ENCODE peak calls at places on chromosomes 4 and X, in seven cellular contexts. X, R, Y, M, E, N and C are unnamed samples.

GRCh38 chrX:71671043-71671829 is 3.9 kb downstream of the LOC101059915 start:
- DNase-seq in X (no peak), R (no peak), Y (peak; percentile 48), M (no peak), E (peak; percentile 21), N (no peak), C (peak; percentile 26)

GRCh38 chrX:50691820-50692219 is 122.2 kb downstream of the SHROOM4 start:
- DNase-seq in X (no peak), R (peak; percentile 63), Y (no peak), M (no peak), E (peak; percentile 75), N (peak; percentile 15), C (no peak)

GRCh38 chr4:40227284-40227683 is 30.5 kb downstream of the RHOH start:
- DNase-seq in X (no peak), R (no peak), Y (peak; percentile 47), M (no peak), E (no peak), N (no peak), C (no peak)

GRCh38 chr4:74453037-74453635 is 8.2 kb downstream of the AREG start:
- DNase-seq in X (no peak), R (no peak), Y (no peak), M (no peak), E (no peak), N (no peak), C (no peak)

GRCh38 chr4:59608466-59608865 is 1591.7 kb upstream of the ADGRL3 start:
- DNase-seq in X (no peak), R (no peak), Y (no peak), M (no peak), E (peak; percentile 13), N (no peak), C (no peak)

GRCh38 chrX:45745479-45745878 is 544.8 kb upstream of the DIPK2B start:
- DNase-seq in X (no peak), R (no peak), Y (no peak), M (no peak), E (peak; percentile 5), N (no peak), C (no peak)

GRCh38 chr4:38173935-38174334 is 213.7 kb downstream of the PTTG2 start:
- DNase-seq in X (no peak), R (no peak), Y (no peak), M (peak; percentile 74), E (peak; percentile 49), N (no peak), C (no peak)

GRCh38 chr4:147138171-147138570 is 192.5 kb upstream of the TTC29 start:
- DNase-seq in X (no peak), R (no peak), Y (no peak), M (no peak), E (no peak), N (no peak), C (no peak)

GRCh38 chr4:87502580-87503238 is 26.5 kb downstream of the SPARCL1 start:
- DNase-seq in X (no peak), R (no peak), Y (no peak), M (no peak), E (peak; percentile 53), N (no peak), C (no peak)

GRCh38 chrX:499870-500364 is 113.2 kb upstream of the PPP2R3B start:
- DNase-seq in X (no peak), R (no peak), Y (no peak), M (no peak), E (no peak), N (no peak), C (no peak)

GRCh38 chr4:7275067-7275466 is 82.7 kb downstream of the SORCS2 start:
- DNase-seq in X (no peak), R (no peak), Y (no peak), M (no peak), E (peak; percentile 53), N (no peak), C (no peak)

GRCh38 chr4:92791876-92792490 is 488.2 kb downstream of the GRID2 start:
- DNase-seq in X (no peak), R (no peak), Y (no peak), M (no peak), E (no peak), N (no peak), C (no peak)

GRCh38 chrX:71458866-71459265 is 74.0 kb upstream of the OGT start:
- DNase-seq in X (no peak), R (no peak), Y (no peak), M (no peak), E (no peak), N (no peak), C (no peak)

GRCh38 chrX:153494541-153495361 is at the start of gene BGN:
- DNase-seq in X (peak; percentile 78), R (peak; percentile 59), Y (no peak), M (no peak), E (no peak), N (no peak), C (peak; percentile 50)

GRCh38 chr4:125316781-125317525 is 2.2 kb downstream of the FAT4 start:
- DNase-seq in X (peak; percentile 73), R (peak; percentile 40), Y (no peak), M (no peak), E (no peak), N (peak; percentile 18), C (peak; percentile 74)

GRCh38 chrX:50718791-50719190 is 95.2 kb downstream of the SHROOM4 start:
- DNase-seq in X (no peak), R (no peak), Y (no peak), M (no peak), E (no peak), N (no peak), C (no peak)

GRCh38 chr4:113327513-113327912 is 278.1 kb downstream of the ANK2 start:
- DNase-seq in X (no peak), R (peak; percentile 75), Y (no peak), M (no peak), E (no peak), N (peak; percentile 11), C (no peak)

GRCh38 chr4:76690906-76691275 is 207.1 kb downstream of the SOWAHB start:
- DNase-seq in X (no peak), R (no peak), Y (no peak), M (no peak), E (peak; percentile 47), N (no peak), C (no peak)

GRCh38 chr4:75655562-75655961 is 17.6 kb downstream of the G3BP2 start:
- DNase-seq in X (no peak), R (no peak), Y (no peak), M (no peak), E (no peak), N (no peak), C (no peak)

GRCh38 chr4:102684605-102685052 is 76.1 kb downstream of the MANBA start:
- DNase-seq in X (no peak), R (peak; percentile 19), Y (no peak), M (no peak), E (peak; percentile 55), N (no peak), C (no peak)

GRCh38 chr4:72427022-72427421 is 142.0 kb downstream of the ADAMTS3 start:
- DNase-seq in X (no peak), R (no peak), Y (no peak), M (no peak), E (no peak), N (no peak), C (no peak)

GRCh38 chrX:124619710-124620109 is 273.3 kb downstream of the SH2D1A start:
- DNase-seq in X (no peak), R (no peak), Y (no peak), M (no peak), E (no peak), N (peak; percentile 7), C (no peak)

GRCh38 chr4:114251020-114251419 is 271.6 kb upstream of the ARSJ start:
- DNase-seq in X (no peak), R (no peak), Y (no peak), M (no peak), E (peak; percentile 33), N (no peak), C (no peak)

DNA sequence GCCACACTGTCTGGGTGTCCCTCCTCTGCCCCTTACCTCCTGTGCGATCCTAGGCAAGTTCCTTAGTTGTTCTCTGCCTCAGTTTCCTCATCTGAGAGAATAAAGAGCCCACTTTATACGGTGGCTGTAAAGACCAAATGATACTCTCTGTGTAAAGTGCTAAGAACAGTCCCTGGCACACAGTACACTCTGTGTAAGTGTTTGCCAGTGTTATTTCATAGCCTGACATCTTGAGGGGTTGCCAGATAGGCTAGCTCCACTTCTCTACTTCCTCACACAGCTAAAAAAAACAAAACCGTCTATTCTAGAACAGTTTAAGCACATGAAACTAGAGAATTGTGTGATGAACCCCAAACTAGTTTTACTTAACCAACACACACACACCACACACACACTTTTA is 17.1 kb downstream of the SPON2 start:
- DNase-seq in X (no peak), R (no peak), Y (no peak), M (no peak), E (no peak), N (no peak), C (no peak)
- H3K27me3 ChIP-seq in X (no peaks in the 10 kb centered on the region), R (no peaks in the 10 kb centered on the region), Y (no peaks in the 10 kb centered on the region), M (peaks cover 75% of the 10 kb centered on the region), E (peaks cover 5% of the 10 kb centered on the region), N (no peaks in the 10 kb centered on the region), C (no peaks in the 10 kb centered on the region)

GRCh38 chr4:95204873-95205272 is 343.9 kb downstream of the UNC5C start:
- DNase-seq in X (no peak), R (no peak), Y (no peak), M (no peak), E (peak; percentile 34), N (no peak), C (no peak)
- TF ChIP-seq CTCF in X (no peak), R (peak; percentile 25), Y (no peak), M (peak; percentile 44), E (peak; percentile 55), N (no peak), C (no peak)

DNA sequence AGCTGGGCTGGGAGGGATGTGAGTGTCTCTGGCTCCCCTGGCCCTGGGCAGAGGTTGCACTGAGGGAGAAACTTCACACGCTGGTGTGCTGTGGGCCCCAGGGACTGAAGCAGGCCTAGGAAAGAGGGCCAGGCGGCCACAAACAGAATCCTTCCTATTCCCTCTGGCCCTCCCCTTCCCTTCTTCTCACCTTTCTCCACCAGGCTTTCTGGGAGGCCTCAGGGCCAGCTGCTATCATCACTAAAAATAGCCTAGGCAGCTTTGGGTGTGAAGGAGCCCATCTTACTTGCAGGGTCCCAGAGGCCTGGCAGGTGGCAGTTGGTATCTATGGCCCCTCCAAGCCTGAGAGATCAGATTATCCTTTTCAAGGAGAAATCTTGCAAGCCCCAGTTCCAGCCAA is 70.0 kb downstream of the PJA1 start:
- DNase-seq in X (no peak), R (no peak), Y (no peak), M (no peak), E (no peak), N (no peak), C (no peak)
- H3K27me3 ChIP-seq in X (no peaks in the 10 kb centered on the region), R (no peaks in the 10 kb centered on the region), Y (no peaks in the 10 kb centered on the region), M (no peaks in the 10 kb centered on the region), E (no peaks in the 10 kb centered on the region), N (peaks cover 3% of the 10 kb centered on the region), C (no peaks in the 10 kb centered on the region)

GRCh38 chr4:47566975-47567374 is 81.9 kb downstream of the ATP10D start:
- DNase-seq in X (no peak), R (no peak), Y (no peak), M (no peak), E (no peak), N (no peak), C (no peak)

GRCh38 chr4:47566566-47566965 is 81.5 kb downstream of the ATP10D start:
- DNase-seq in X (no peak), R (no peak), Y (no peak), M (no peak), E (no peak), N (no peak), C (no peak)

GRCh38 chr4:47562297-47562696 is 77.2 kb downstream of the ATP10D start:
- DNase-seq in X (no peak), R (no peak), Y (no peak), M (no peak), E (no peak), N (no peak), C (no peak)

GRCh38 chr4:47557255-47557654 is 72.2 kb downstream of the ATP10D start:
- DNase-seq in X (no peak), R (no peak), Y (no peak), M (no peak), E (no peak), N (no peak), C (no peak)

GRCh38 chr4:47561331-47561730 is 76.3 kb downstream of the ATP10D start:
- DNase-seq in X (no peak), R (peak; percentile 34), Y (no peak), M (no peak), E (no peak), N (no peak), C (no peak)
- TF ChIP-seq CTCF in X (no peak), R (no peak), Y (no peak), M (no peak), E (no peak), N (no peak), C (no peak)